ENCODE peak calls at places on chromosomes 16 and 17, in six cellular contexts. F is omental fat pad; J is nephron progenitor cell; M is dermis blood vessel endothelial cell; P is stimulated activated CD4-positive, alpha-beta T cell treated with anti-CD3 and anti-CD28 coated beads, Interleukin-2, amount 100 ng/mL, for 24 hours; H is non-pigmented ciliary epithelial cell. W is an unnamed sample.

GRCh38 chr16:25689137-25689836 is 2.5 kb upstream of the HS3ST4 start:
- DNase-seq in F (no peak), J (no peak), M (no peak), P (no peak), H (no peak), W (no peak)

GRCh38 chr17:77569846-77570564 is 388.5 kb upstream of the TNRC6C start:
- DNase-seq in F (no peak), J (no peak), M (no peak), P (no peak), H (no peak), W (no peak)

GRCh38 chr16:47657032-47657431 is 195.9 kb downstream of the PHKB start:
- DNase-seq in F (no peak), J (no peak), M (no peak), P (no peak), H (no peak), W (no peak)

GRCh38 chr17:37493249-37494027 is 3.7 kb downstream of the DUSP14 start:
- DNase-seq in F (no peak), J (no peak), M (no peak), P (no peak), H (peak; percentile 80), W (no peak)

GRCh38 chr16:63998-64913 is 8.2 kb downstream of the RHBDF1 start:
- DNase-seq in F (no peak), J (no peak), M (no peak), P (no peak), H (no peak), W (no peak)

GRCh38 chr17:62780273-62780672 is 27.8 kb downstream of the MARCHF10 start:
- DNase-seq in F (no peak), J (no peak), M (no peak), P (no peak), H (no peak), W (no peak)

GRCh38 chr17:82321947-82322466 is 4.6 kb upstream of the CD7 start:
- DNase-seq in F (no peak), J (no peak), M (no peak), P (no peak), H (no peak), W (no peak)

GRCh38 chr17:45780921-45781320 is 3.2 kb upstream of the CRHR1 start:
- DNase-seq in F (no peak), J (no peak), M (no peak), P (no peak), H (no peak), W (no peak)

GRCh38 chr16:23482778-23483177 is 27.5 kb downstream of the GGA2 start:
- DNase-seq in F (no peak), J (no peak), M (no peak), P (no peak), H (no peak), W (no peak)

GRCh38 chr17:80742581-80743180 is 198.0 kb downstream of the RPTOR start:
- DNase-seq in F (no peak), J (no peak), M (no peak), P (no peak), H (no peak), W (no peak)

GRCh38 chr16:89325861-89326471 is 108.5 kb downstream of the ZNF778 start:
- DNase-seq in F (no peak), J (no peak), M (peak; percentile 95), P (no peak), H (no peak), W (no peak)

GRCh38 chr16:15963307-15963910 is 14.0 kb downstream of the ABCC1 start:
- DNase-seq in F (no peak), J (no peak), M (no peak), P (no peak), H (no peak), W (no peak)

GRCh38 chr17:36731091-36731490 is 129.7 kb downstream of the MRM1 start:
- DNase-seq in F (no peak), J (no peak), M (no peak), P (no peak), H (no peak), W (no peak)

GRCh38 chr16:85923153-85924021 is 24.4 kb downstream of the IRF8 start:
- DNase-seq in F (no peak), J (no peak), M (peak; percentile 2), P (no peak), H (peak; percentile 32), W (no peak)

GRCh38 chr17:55567240-55568216 is 56.3 kb upstream of the SMIM36 start:
- DNase-seq in F (no peak), J (no peak), M (no peak), P (no peak), H (no peak), W (no peak)

GRCh38 chr17:73015722-73016276 is 76.7 kb downstream of the SLC39A11 start:
- DNase-seq in F (no peak), J (no peak), M (no peak), P (no peak), H (no peak), W (no peak)

GRCh38 chr16:8595783-8596182 is 5.5 kb upstream of the TMEM114 start:
- DNase-seq in F (no peak), J (no peak), M (no peak), P (no peak), H (no peak), W (no peak)

GRCh38 chr16:68646948-68647659 is 2.0 kb downstream of the CDH3 start:
- DNase-seq in F (no peak), J (no peak), M (no peak), P (peak; percentile 14), H (no peak), W (no peak)

GRCh38 chr16:10694830-10695229 is at the start of gene TEKT5:
- DNase-seq in F (no peak), J (no peak), M (no peak), P (no peak), H (no peak), W (no peak)

GRCh38 chr16:57680842-57681241 is 12.7 kb downstream of the ADGRG3 start:
- DNase-seq in F (no peak), J (no peak), M (no peak), P (no peak), H (no peak), W (no peak)

GRCh38 chr17:47915667-47916242 is 19.7 kb downstream of the SP2 start:
- DNase-seq in F (no peak), J (no peak), M (no peak), P (no peak), H (no peak), W (no peak)

GRCh38 chr17:80339118-80339517 is 75.8 kb upstream of the ENDOV start:
- DNase-seq in F (no peak), J (no peak), M (no peak), P (no peak), H (no peak), W (no peak)

GRCh38 chr17:41013181-41013580 is 4.3 kb upstream of the KRTAP3-1 start:
- DNase-seq in F (no peak), J (no peak), M (no peak), P (no peak), H (no peak), W (no peak)

GRCh38 chr16:23874613-23875294 is 39.0 kb downstream of the PRKCB start:
- DNase-seq in F (no peak), J (no peak), M (no peak), P (no peak), H (no peak), W (no peak)

GRCh38 chr17:39955726-39956225 is 7.0 kb upstream of the GSDMA start:
- DNase-seq in F (no peak), J (no peak), M (no peak), P (no peak), H (no peak), W (no peak)

GRCh38 chr16:7363397-7364053 is 30.9 kb downstream of the RBFOX1 start:
- DNase-seq in F (no peak), J (no peak), M (no peak), P (no peak), H (no peak), W (no peak)